ENCODE peak calls at places on chromosomes 2 and 18, in eight cellular contexts. I, N, R, A, U, V, P and O are unnamed samples.

GRCh38 chr2:165016772-165017411 is 61.6 kb upstream of the SLC38A11 start:
- DNase-seq in I (peak), N (no peak), R (no peak), A (peak), U (peak), V (peak), P (peak), O (peak)

GRCh38 chr2:28423856-28424605 is 31.4 kb downstream of the FOSL2 start:
- DNase-seq in I (no peak), N (no peak), R (no peak), A (no peak), U (no peak), V (no peak), P (no peak), O (no peak)

GRCh38 chr2:234980476-234981187 is 28.8 kb downstream of the SH3BP4 start:
- DNase-seq in I (peak), N (no peak), R (no peak), A (no peak), U (no peak), V (no peak), P (no peak), O (no peak)

GRCh38 chr2:20453087-20453486 is 6.2 kb downstream of the RHOB start:
- DNase-seq in I (no peak), N (no peak), R (no peak), A (no peak), U (no peak), V (no peak), P (no peak), O (no peak)

GRCh38 chr2:237306083-237306786 is 107.7 kb downstream of the COL6A3 start:
- DNase-seq in I (no peak), N (no peak), R (no peak), A (no peak), U (no peak), V (no peak), P (no peak), O (no peak)

GRCh38 chr2:32739679-32740078 is 111.8 kb downstream of the TTC27 start:
- DNase-seq in I (no peak), N (no peak), R (no peak), A (no peak), U (no peak), V (no peak), P (no peak), O (no peak)

GRCh38 chr2:101823347-101823791 is 125.9 kb downstream of the MAP4K4 start:
- DNase-seq in I (peak), N (peak), R (no peak), A (peak), U (peak), V (no peak), P (peak), O (no peak)

GRCh38 chr2:12167525-12168317 is 421.3 kb downstream of the LPIN1 start:
- DNase-seq in I (no peak), N (no peak), R (no peak), A (no peak), U (no peak), V (no peak), P (no peak), O (peak)

GRCh38 chr18:22342625-22343024 is 75.1 kb downstream of the CTAGE1 start:
- DNase-seq in I (peak), N (no peak), R (no peak), A (peak), U (no peak), V (no peak), P (no peak), O (no peak)

GRCh38 chr2:57937456-57937855 is 109.2 kb upstream of the VRK2 start:
- DNase-seq in I (no peak), N (no peak), R (no peak), A (peak), U (no peak), V (no peak), P (no peak), O (no peak)

GRCh38 chr18:41126541-41127235 is 828.3 kb upstream of the PIK3C3 start:
- DNase-seq in I (peak), N (no peak), R (peak), A (peak), U (no peak), V (no peak), P (no peak), O (no peak)

GRCh38 chr2:241617431-241618154 is 19.4 kb downstream of the THAP4 start:
- DNase-seq in I (no peak), N (no peak), R (no peak), A (no peak), U (no peak), V (no peak), P (no peak), O (no peak)

GRCh38 chr2:101047774-101048173 is 45.7 kb downstream of the RPL31 start:
- DNase-seq in I (no peak), N (no peak), R (no peak), A (peak), U (no peak), V (no peak), P (no peak), O (no peak)

GRCh38 chr2:147846382-147847081 is 1.7 kb downstream of the ACVR2A start:
- DNase-seq in I (peak), N (no peak), R (no peak), A (peak), U (no peak), V (no peak), P (no peak), O (peak)

GRCh38 chr2:232545511-232546375 is 4.6 kb downstream of the TIGD1 start:
- DNase-seq in I (no peak), N (no peak), R (no peak), A (no peak), U (no peak), V (no peak), P (no peak), O (peak)

GRCh38 chr18:5890606-5891360 is 4.5 kb downstream of the TMEM200C start:
- DNase-seq in I (peak), N (no peak), R (no peak), A (no peak), U (peak), V (no peak), P (no peak), O (no peak)

GRCh38 chr2:219836647-219837177 is 209.3 kb downstream of the SLC4A3 start:
- DNase-seq in I (peak), N (no peak), R (peak), A (no peak), U (peak), V (no peak), P (no peak), O (no peak)

GRCh38 chr2:112710956-112711355 is 9.9 kb upstream of the NT5DC4 start:
- DNase-seq in I (no peak), N (no peak), R (no peak), A (no peak), U (no peak), V (no peak), P (no peak), O (no peak)

GRCh38 chr2:221211653-221212052 is 360.5 kb downstream of the EPHA4 start:
- DNase-seq in I (no peak), N (no peak), R (no peak), A (no peak), U (no peak), V (no peak), P (no peak), O (no peak)

GRCh38 chr2:219645631-219646527 is 18.4 kb downstream of the SLC4A3 start:
- DNase-seq in I (peak), N (no peak), R (peak), A (peak), U (no peak), V (no peak), P (no peak), O (peak)